ENCODE peak calls at places on chromosomes 11 and 22, in ten cellular contexts. J is K562; Z is hepatocyte; P is CD8-positive, alpha-beta T cell; A is cardiac muscle cell; L is breast epithelium; X is PC-9; U is HCT116; C is neural progenitor cell; F is heart right ventricle. K is an unnamed sample.

GRCh38 chr11:121936375-121936774 is 179.6 kb downstream of the BLID start:
- DNase-seq in J (no peak), Z (peak; percentile 15), P (no peak), A (no peak), L (no peak), X (no peak), U (no peak), C (no peak), F (no peak), K (no peak)

GRCh38 chr11:62062223-62062861 is 61.5 kb upstream of the INCENP start:
- DNase-seq in J (no peak), Z (no peak), P (no peak), A (no peak), L (no peak), X (no peak), U (no peak), C (no peak), F (no peak), K (no peak)

GRCh38 chr22:29700949-29701927 is 18.6 kb upstream of the CABP7 start:
- DNase-seq in J (peak; percentile 60), Z (peak; percentile 57), P (no peak), A (peak; percentile 55), L (no peak), X (peak; percentile 60), U (peak; percentile 51), C (peak; percentile 77), F (no peak), K (no peak)

GRCh38 chr11:22920939-22921565 is 60.8 kb upstream of the CCDC179 start:
- DNase-seq in J (peak; percentile 2), Z (peak; percentile 75), P (no peak), A (peak; percentile 60), L (no peak), X (peak; percentile 3), U (no peak), C (peak; percentile 73), F (no peak), K (no peak)

GRCh38 chr11:69860796-69861445 is 41.7 kb upstream of the FGF3 start:
- DNase-seq in J (no peak), Z (no peak), P (no peak), A (no peak), L (no peak), X (no peak), U (no peak), C (no peak), F (no peak), K (peak; percentile 50)

GRCh38 chr11:107733518-107733917 is 21.7 kb upstream of the SLN start:
- DNase-seq in J (no peak), Z (no peak), P (no peak), A (no peak), L (no peak), X (no peak), U (no peak), C (no peak), F (no peak), K (peak; percentile 0)

GRCh38 chr11:94103476-94103875 is 25.2 kb upstream of the PANX1 start:
- DNase-seq in J (no peak), Z (no peak), P (no peak), A (no peak), L (no peak), X (no peak), U (no peak), C (no peak), F (no peak), K (no peak)

GRCh38 chr11:128498846-128499245 is 88.5 kb downstream of the ETS1 start:
- DNase-seq in J (no peak), Z (no peak), P (no peak), A (no peak), L (no peak), X (no peak), U (no peak), C (no peak), F (no peak), K (no peak)

GRCh38 chr11:34380696-34381095 is 22.9 kb upstream of the ABTB2 start:
- DNase-seq in J (no peak), Z (no peak), P (no peak), A (no peak), L (no peak), X (no peak), U (peak; percentile 39), C (no peak), F (no peak), K (peak; percentile 27)

GRCh38 chr11:64232182-64233018 is 2.0 kb upstream of the VEGFB start:
- DNase-seq in J (peak; percentile 57), Z (no peak), P (peak; percentile 17), A (no peak), L (no peak), X (no peak), U (no peak), C (no peak), F (no peak), K (no peak)

GRCh38 chr11:110866081-110866480 is 153.8 kb upstream of the ARHGAP20 start:
- DNase-seq in J (no peak), Z (no peak), P (no peak), A (no peak), L (no peak), X (no peak), U (no peak), C (no peak), F (no peak), K (no peak)

GRCh38 chr11:124754710-124755109 is 2.7 kb upstream of the VSIG2 start:
- DNase-seq in J (no peak), Z (no peak), P (no peak), A (no peak), L (no peak), X (no peak), U (no peak), C (peak; percentile 48), F (no peak), K (no peak)

GRCh38 chr11:57459112-57460016 is 964 bp upstream of the RTN4RL2 start:
- DNase-seq in J (no peak), Z (peak; percentile 48), P (peak; percentile 25), A (peak; percentile 15), L (no peak), X (peak; percentile 12), U (no peak), C (peak; percentile 45), F (peak; percentile 23), K (no peak)

GRCh38 chr11:134346101-134346975 is 14.6 kb downstream of the GLB1L2 start:
- DNase-seq in J (no peak), Z (no peak), P (no peak), A (no peak), L (no peak), X (no peak), U (no peak), C (no peak), F (no peak), K (no peak)

GRCh38 chr11:73521621-73522020 is 76.3 kb downstream of the FAM168A start:
- DNase-seq in J (no peak), Z (no peak), P (no peak), A (no peak), L (no peak), X (no peak), U (peak; percentile 68), C (no peak), F (no peak), K (peak; percentile 42)
- H3K27ac ChIP-seq in J (no peak overlapping the region), Z (no peak overlapping the region), P (no peak overlapping the region), A (no peak overlapping the region), L (no peak overlapping the region), X (no peak overlapping the region), U (peak overlapping the region; percentile 68), C (no peak overlapping the region), F (no peak overlapping the region), K (no peak overlapping the region)

DNA sequence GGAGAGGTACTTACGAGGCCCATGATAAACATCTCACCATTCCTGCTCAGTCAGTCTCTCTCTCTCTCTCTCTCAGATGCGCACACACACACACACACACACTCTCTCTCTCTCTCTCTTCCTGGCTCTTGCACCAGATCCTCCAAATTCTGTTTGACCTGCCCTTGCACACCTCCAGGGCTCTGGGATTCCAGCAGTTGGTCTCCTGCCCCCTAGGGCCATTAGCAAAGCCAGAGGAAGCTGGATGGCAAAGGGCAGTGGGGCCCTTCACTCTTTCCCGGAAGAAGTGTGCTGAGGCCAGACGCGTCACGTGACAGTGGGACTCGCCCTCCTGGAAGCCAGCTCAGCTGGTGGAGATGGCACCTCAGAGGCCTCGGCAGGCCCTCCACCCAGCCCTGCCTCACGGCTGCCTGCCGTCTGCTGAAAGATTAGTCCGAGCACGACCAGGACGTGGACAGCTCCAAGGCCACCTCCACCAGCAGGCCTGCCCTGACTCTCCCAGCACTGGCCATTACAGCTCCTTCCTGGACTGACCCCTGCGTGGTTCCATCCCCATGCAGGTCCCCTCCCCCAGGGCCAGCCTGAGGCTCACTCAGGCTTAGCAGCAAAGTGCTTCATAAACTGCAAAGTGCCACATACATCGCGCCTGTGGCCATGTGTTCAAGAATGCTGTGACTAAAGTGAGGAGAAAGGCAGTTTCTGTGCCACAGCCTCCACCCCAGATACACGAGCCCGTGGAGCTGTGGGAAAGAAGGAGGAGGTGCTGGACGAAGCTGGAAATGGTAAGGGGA is 3.7 kb downstream of the PDGFB start:
- DNase-seq in J (peak; percentile 30), Z (peak; percentile 86), P (peak; percentile 55), A (no peak), L (peak; percentile 78), X (peak; percentile 93), U (peak; percentile 64), C (peak; percentile 35), F (peak; percentile 56), K (no peak)
- H3K4me1 ChIP-seq in J (peaks cover 71% of the 10 kb centered on the region), Z (peaks cover 40% of the 10 kb centered on the region), P (peaks cover 60% of the 10 kb centered on the region), A (peaks cover 40% of the 10 kb centered on the region), L (peaks cover 30% of the 10 kb centered on the region), X (peaks cover 51% of the 10 kb centered on the region), U (peaks cover 75% of the 10 kb centered on the region), C (peaks cover 26% of the 10 kb centered on the region), F (peaks cover 16% of the 10 kb centered on the region), K (peaks cover 31% of the 10 kb centered on the region)

DNA sequence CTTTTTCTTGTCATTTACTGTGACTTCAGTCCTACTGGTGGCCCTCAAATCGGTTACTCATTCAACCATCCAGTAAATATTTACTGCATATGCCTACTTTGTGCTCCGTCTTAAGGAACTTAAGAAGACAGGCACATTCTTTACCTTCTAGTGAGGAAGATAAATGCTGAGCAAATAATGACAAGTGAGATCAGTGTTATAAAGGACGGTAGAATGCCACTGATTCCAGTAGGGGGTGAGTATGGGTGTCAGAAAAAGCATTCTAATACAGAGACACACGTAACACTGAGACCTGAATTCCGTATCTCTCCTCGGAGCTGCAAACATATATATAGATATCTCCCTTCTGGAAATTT is 1.6 kb downstream of the ANKRD42 start:
- DNase-seq in J (peak; percentile 42), Z (peak; percentile 21), P (no peak), A (no peak), L (no peak), X (no peak), U (no peak), C (no peak), F (no peak), K (no peak)
- H3K4me3 ChIP-seq in J (peak overlapping the region; percentile 82), Z (peak overlapping the region; percentile 82), P (peak overlapping the region; percentile 70), A (peak overlapping the region; percentile 74), L (peak overlapping the region; percentile 75), X (peak overlapping the region; percentile 72), U (peak overlapping the region; percentile 56), C (peak overlapping the region; percentile 71), F (peak overlapping the region; percentile 69), K (peak overlapping the region; percentile 59)

DNA sequence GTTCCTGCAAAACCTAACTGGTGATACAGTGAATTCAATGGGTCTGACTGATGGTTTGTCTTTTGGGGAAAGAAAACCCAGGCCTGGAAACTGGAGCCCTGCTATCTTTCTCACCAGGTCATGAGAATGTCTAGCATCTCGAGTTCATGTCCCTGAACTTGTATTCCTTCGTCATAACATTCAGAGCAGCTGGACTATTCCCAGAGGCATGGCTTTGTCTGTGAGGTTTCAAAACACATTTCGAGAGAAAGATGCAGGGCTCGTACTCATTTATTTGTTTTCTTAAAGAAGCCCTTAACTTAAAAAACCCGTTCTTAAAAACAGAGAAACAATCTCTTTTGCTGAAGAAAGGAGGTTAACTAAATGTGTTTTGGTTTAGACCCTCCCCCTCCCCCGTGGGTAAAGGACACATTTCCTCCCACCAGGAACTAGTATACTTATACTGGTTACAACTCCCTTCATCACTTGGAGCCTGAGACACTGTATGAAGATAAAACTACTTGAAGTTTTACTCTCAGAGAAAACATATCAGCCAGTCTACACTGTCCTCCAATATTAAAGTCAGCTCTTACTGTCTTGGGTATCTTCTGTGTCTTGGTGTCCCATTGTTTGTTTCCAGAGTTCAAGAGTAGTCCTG is 43.2 kb downstream of the ME3 start:
- DNase-seq in J (no peak), Z (no peak), P (no peak), A (no peak), L (no peak), X (no peak), U (no peak), C (no peak), F (no peak), K (peak; percentile 21)
- H3K27ac ChIP-seq in J (no peak overlapping the region), Z (no peak overlapping the region), P (no peak overlapping the region), A (no peak overlapping the region), L (peak overlapping the region; percentile 83), X (no peak overlapping the region), U (no peak overlapping the region), C (no peak overlapping the region), F (peak overlapping the region; percentile 41), K (no peak overlapping the region)

K was measured in SJSA1.